ENCODE peak calls at places on chromosomes 1 and 21, in nine cellular contexts. One of them, this sample, is unnamed.

GRCh38 chr1:27137022-27137542 is 17.8 kb downstream of the SLC9A1 start:
- DNase-seq in endothelial cell: no peak
- DNase-seq in pancreas: no peak
- DNase-seq in GM20000: peak
- DNase-seq in activated CD8-positive, alpha-beta T cell treated with anti-CD3 and anti-CD28 coated beads for 36 hours: peak
- DNase-seq in type B pancreatic cell: no peak
- DNase-seq in brain microvascular endothelial cell: no peak
- DNase-seq in PC-3: no peak
- DNase-seq in GM12865: peak
- DNase-seq in this sample: no peak

GRCh38 chr1:109761227-109762038 is 2.3 kb downstream of the EPS8L3 start:
- DNase-seq in endothelial cell: no peak
- DNase-seq in pancreas: no peak
- DNase-seq in GM20000: no peak
- DNase-seq in activated CD8-positive, alpha-beta T cell treated with anti-CD3 and anti-CD28 coated beads for 36 hours: no peak
- DNase-seq in type B pancreatic cell: peak
- DNase-seq in brain microvascular endothelial cell: no peak
- DNase-seq in PC-3: no peak
- DNase-seq in GM12865: no peak
- DNase-seq in this sample: no peak

GRCh38 chr1:29849038-29849750 is 612.9 kb downstream of the PTPRU start:
- DNase-seq in endothelial cell: peak
- DNase-seq in pancreas: peak
- DNase-seq in GM20000: peak
- DNase-seq in activated CD8-positive, alpha-beta T cell treated with anti-CD3 and anti-CD28 coated beads for 36 hours: peak
- DNase-seq in type B pancreatic cell: no peak
- DNase-seq in brain microvascular endothelial cell: peak
- DNase-seq in PC-3: peak
- DNase-seq in GM12865: peak
- DNase-seq in this sample: peak

GRCh38 chr1:10074059-10074854 is 41.5 kb downstream of the UBE4B start:
- DNase-seq in endothelial cell: no peak
- DNase-seq in pancreas: no peak
- DNase-seq in GM20000: peak
- DNase-seq in activated CD8-positive, alpha-beta T cell treated with anti-CD3 and anti-CD28 coated beads for 36 hours: peak
- DNase-seq in type B pancreatic cell: no peak
- DNase-seq in brain microvascular endothelial cell: peak
- DNase-seq in PC-3: peak
- DNase-seq in GM12865: peak
- DNase-seq in this sample: peak

GRCh38 chr1:152756872-152757271 is 953 bp upstream of the KPRP start:
- DNase-seq in endothelial cell: no peak
- DNase-seq in pancreas: no peak
- DNase-seq in GM20000: no peak
- DNase-seq in activated CD8-positive, alpha-beta T cell treated with anti-CD3 and anti-CD28 coated beads for 36 hours: no peak
- DNase-seq in type B pancreatic cell: no peak
- DNase-seq in brain microvascular endothelial cell: no peak
- DNase-seq in PC-3: peak
- DNase-seq in GM12865: no peak
- DNase-seq in this sample: peak

GRCh38 chr1:4962836-4963235 is 308.4 kb downstream of the AJAP1 start:
- DNase-seq in endothelial cell: no peak
- DNase-seq in pancreas: no peak
- DNase-seq in GM20000: no peak
- DNase-seq in activated CD8-positive, alpha-beta T cell treated with anti-CD3 and anti-CD28 coated beads for 36 hours: no peak
- DNase-seq in type B pancreatic cell: no peak
- DNase-seq in brain microvascular endothelial cell: no peak
- DNase-seq in PC-3: no peak
- DNase-seq in GM12865: no peak
- DNase-seq in this sample: peak

GRCh38 chr1:246788895-246789338 is 64.7 kb downstream of the SCCPDH start:
- DNase-seq in endothelial cell: no peak
- DNase-seq in pancreas: no peak
- DNase-seq in GM20000: no peak
- DNase-seq in activated CD8-positive, alpha-beta T cell treated with anti-CD3 and anti-CD28 coated beads for 36 hours: peak
- DNase-seq in type B pancreatic cell: no peak
- DNase-seq in brain microvascular endothelial cell: no peak
- DNase-seq in PC-3: no peak
- DNase-seq in GM12865: no peak
- DNase-seq in this sample: no peak

GRCh38 chr21:33403128-33403785 is at the start of gene IFNGR2:
- DNase-seq in endothelial cell: peak
- DNase-seq in pancreas: peak
- DNase-seq in GM20000: peak
- DNase-seq in activated CD8-positive, alpha-beta T cell treated with anti-CD3 and anti-CD28 coated beads for 36 hours: peak
- DNase-seq in type B pancreatic cell: no peak
- DNase-seq in brain microvascular endothelial cell: no peak
- DNase-seq in PC-3: peak
- DNase-seq in GM12865: peak
- DNase-seq in this sample: peak

DNA sequence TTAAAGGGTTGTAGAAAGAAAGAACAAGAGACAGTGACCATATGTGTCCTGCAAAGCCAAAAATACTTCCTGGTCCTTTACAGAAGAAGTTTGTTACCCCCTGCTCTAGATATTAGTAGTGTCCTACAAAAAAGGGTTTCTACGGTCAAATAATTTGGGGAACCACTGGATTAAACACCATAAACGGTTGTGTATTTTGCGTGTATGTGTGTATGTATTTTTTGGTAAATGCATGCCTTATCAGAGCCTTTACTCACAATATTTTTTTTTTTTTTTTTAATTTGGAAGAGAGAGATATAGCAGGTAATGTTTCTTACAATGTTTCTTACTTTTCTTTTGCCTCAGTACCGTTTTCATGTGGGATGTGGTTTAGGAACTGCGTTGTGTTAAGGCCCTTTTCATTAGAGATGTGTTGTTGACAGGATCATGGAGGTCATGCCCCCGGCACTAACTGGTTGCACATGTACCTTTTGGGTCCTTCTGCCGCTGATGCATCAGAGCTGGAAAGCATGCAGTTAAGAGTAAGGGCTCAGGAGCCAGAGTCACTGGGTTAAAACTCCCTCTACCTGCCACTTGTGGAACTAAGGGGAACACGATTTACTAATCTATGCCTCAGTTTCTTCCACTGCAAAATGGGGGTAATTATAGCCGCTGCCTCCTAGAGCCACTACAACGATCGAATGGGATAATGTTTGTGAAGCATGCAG is 234.6 kb upstream of the KAZN start:
- DNase-seq in endothelial cell: no peak
- DNase-seq in pancreas: no peak
- DNase-seq in GM20000: no peak
- DNase-seq in activated CD8-positive, alpha-beta T cell treated with anti-CD3 and anti-CD28 coated beads for 36 hours: no peak
- DNase-seq in type B pancreatic cell: no peak
- DNase-seq in brain microvascular endothelial cell: no peak
- DNase-seq in PC-3: peak
- DNase-seq in GM12865: no peak
- DNase-seq in this sample: no peak
- TF ChIP-seq CTCF in endothelial cell: no peak
- TF ChIP-seq CTCF in pancreas: no peak
- TF ChIP-seq CTCF in GM20000: no peak
- TF ChIP-seq CTCF in activated CD8-positive, alpha-beta T cell treated with anti-CD3 and anti-CD28 coated beads for 36 hours: no peak
- TF ChIP-seq CTCF in type B pancreatic cell: peak
- TF ChIP-seq CTCF in brain microvascular endothelial cell: no peak
- TF ChIP-seq CTCF in PC-3: peak
- TF ChIP-seq CTCF in GM12865: no peak
- TF ChIP-seq CTCF in this sample: peak

GRCh38 chr1:239912471-239912870 is 179.2 kb upstream of the FMN2 start:
- DNase-seq in endothelial cell: no peak
- DNase-seq in pancreas: no peak
- DNase-seq in GM20000: no peak
- DNase-seq in activated CD8-positive, alpha-beta T cell treated with anti-CD3 and anti-CD28 coated beads for 36 hours: no peak
- DNase-seq in type B pancreatic cell: no peak
- DNase-seq in brain microvascular endothelial cell: peak
- DNase-seq in PC-3: peak
- DNase-seq in GM12865: no peak
- DNase-seq in this sample: peak

GRCh38 chr1:239906394-239906793 is 185.3 kb upstream of the FMN2 start:
- DNase-seq in endothelial cell: no peak
- DNase-seq in pancreas: no peak
- DNase-seq in GM20000: no peak
- DNase-seq in activated CD8-positive, alpha-beta T cell treated with anti-CD3 and anti-CD28 coated beads for 36 hours: no peak
- DNase-seq in type B pancreatic cell: no peak
- DNase-seq in brain microvascular endothelial cell: no peak
- DNase-seq in PC-3: no peak
- DNase-seq in GM12865: no peak
- DNase-seq in this sample: no peak

GRCh38 chr1:239914827-239915231 is 176.9 kb upstream of the FMN2 start:
- DNase-seq in endothelial cell: no peak
- DNase-seq in pancreas: no peak
- DNase-seq in GM20000: no peak
- DNase-seq in activated CD8-positive, alpha-beta T cell treated with anti-CD3 and anti-CD28 coated beads for 36 hours: no peak
- DNase-seq in type B pancreatic cell: no peak
- DNase-seq in brain microvascular endothelial cell: peak
- DNase-seq in PC-3: peak
- DNase-seq in GM12865: no peak
- DNase-seq in this sample: peak

GRCh38 chr1:239913141-239913585 is 178.5 kb upstream of the FMN2 start:
- DNase-seq in endothelial cell: no peak
- DNase-seq in pancreas: no peak
- DNase-seq in GM20000: no peak
- DNase-seq in activated CD8-positive, alpha-beta T cell treated with anti-CD3 and anti-CD28 coated beads for 36 hours: no peak
- DNase-seq in type B pancreatic cell: no peak
- DNase-seq in brain microvascular endothelial cell: no peak
- DNase-seq in PC-3: peak
- DNase-seq in GM12865: no peak
- DNase-seq in this sample: peak

GRCh38 chr1:239909894-239910293 is 181.8 kb upstream of the FMN2 start:
- DNase-seq in endothelial cell: no peak
- DNase-seq in pancreas: no peak
- DNase-seq in GM20000: no peak
- DNase-seq in activated CD8-positive, alpha-beta T cell treated with anti-CD3 and anti-CD28 coated beads for 36 hours: no peak
- DNase-seq in type B pancreatic cell: no peak
- DNase-seq in brain microvascular endothelial cell: peak
- DNase-seq in PC-3: no peak
- DNase-seq in GM12865: no peak
- DNase-seq in this sample: peak
- TF ChIP-seq CTCF in endothelial cell: no peak
- TF ChIP-seq CTCF in pancreas: no peak
- TF ChIP-seq CTCF in GM20000: no peak
- TF ChIP-seq CTCF in activated CD8-positive, alpha-beta T cell treated with anti-CD3 and anti-CD28 coated beads for 36 hours: no peak
- TF ChIP-seq CTCF in type B pancreatic cell: no peak
- TF ChIP-seq CTCF in brain microvascular endothelial cell: no peak
- TF ChIP-seq CTCF in PC-3: no peak
- TF ChIP-seq CTCF in GM12865: no peak
- TF ChIP-seq CTCF in this sample: no peak

GRCh38 chr1:117779364-117779763 is 150.1 kb downstream of the GDAP2 start:
- DNase-seq in endothelial cell: no peak
- DNase-seq in pancreas: no peak
- DNase-seq in GM20000: no peak
- DNase-seq in activated CD8-positive, alpha-beta T cell treated with anti-CD3 and anti-CD28 coated beads for 36 hours: no peak
- DNase-seq in type B pancreatic cell: no peak
- DNase-seq in brain microvascular endothelial cell: no peak
- DNase-seq in PC-3: no peak
- DNase-seq in GM12865: no peak
- DNase-seq in this sample: no peak

GRCh38 chr1:117783586-117784396 is 145.6 kb downstream of the GDAP2 start:
- DNase-seq in endothelial cell: no peak
- DNase-seq in pancreas: no peak
- DNase-seq in GM20000: no peak
- DNase-seq in activated CD8-positive, alpha-beta T cell treated with anti-CD3 and anti-CD28 coated beads for 36 hours: no peak
- DNase-seq in type B pancreatic cell: no peak
- DNase-seq in brain microvascular endothelial cell: no peak
- DNase-seq in PC-3: no peak
- DNase-seq in GM12865: no peak
- DNase-seq in this sample: no peak

GRCh38 chr1:117780981-117781475 is 148.4 kb downstream of the GDAP2 start:
- DNase-seq in endothelial cell: no peak
- DNase-seq in pancreas: no peak
- DNase-seq in GM20000: no peak
- DNase-seq in activated CD8-positive, alpha-beta T cell treated with anti-CD3 and anti-CD28 coated beads for 36 hours: no peak
- DNase-seq in type B pancreatic cell: no peak
- DNase-seq in brain microvascular endothelial cell: no peak
- DNase-seq in PC-3: no peak
- DNase-seq in GM12865: no peak
- DNase-seq in this sample: no peak

GRCh38 chr1:117788014-117788413 is 141.4 kb downstream of the GDAP2 start:
- DNase-seq in endothelial cell: no peak
- DNase-seq in pancreas: no peak
- DNase-seq in GM20000: no peak
- DNase-seq in activated CD8-positive, alpha-beta T cell treated with anti-CD3 and anti-CD28 coated beads for 36 hours: no peak
- DNase-seq in type B pancreatic cell: no peak
- DNase-seq in brain microvascular endothelial cell: no peak
- DNase-seq in PC-3: no peak
- DNase-seq in GM12865: no peak
- DNase-seq in this sample: no peak

GRCh38 chr1:117782056-117782455 is 147.4 kb downstream of the GDAP2 start:
- DNase-seq in endothelial cell: no peak
- DNase-seq in pancreas: no peak
- DNase-seq in GM20000: no peak
- DNase-seq in activated CD8-positive, alpha-beta T cell treated with anti-CD3 and anti-CD28 coated beads for 36 hours: no peak
- DNase-seq in type B pancreatic cell: no peak
- DNase-seq in brain microvascular endothelial cell: no peak
- DNase-seq in PC-3: no peak
- DNase-seq in GM12865: no peak
- DNase-seq in this sample: no peak
- TF ChIP-seq CTCF in endothelial cell: no peak
- TF ChIP-seq CTCF in pancreas: no peak
- TF ChIP-seq CTCF in GM20000: no peak
- TF ChIP-seq CTCF in activated CD8-positive, alpha-beta T cell treated with anti-CD3 and anti-CD28 coated beads for 36 hours: no peak
- TF ChIP-seq CTCF in type B pancreatic cell: no peak
- TF ChIP-seq CTCF in brain microvascular endothelial cell: no peak
- TF ChIP-seq CTCF in PC-3: no peak
- TF ChIP-seq CTCF in GM12865: no peak
- TF ChIP-seq CTCF in this sample: no peak

GRCh38 chr1:37767488-37767887 is 2.6 kb upstream of the EPHA10 start:
- DNase-seq in endothelial cell: no peak
- DNase-seq in pancreas: no peak
- DNase-seq in GM20000: no peak
- DNase-seq in activated CD8-positive, alpha-beta T cell treated with anti-CD3 and anti-CD28 coated beads for 36 hours: no peak
- DNase-seq in type B pancreatic cell: no peak
- DNase-seq in brain microvascular endothelial cell: no peak
- DNase-seq in PC-3: no peak
- DNase-seq in GM12865: no peak
- DNase-seq in this sample: no peak

GRCh38 chr1:37762516-37762915 is 2.4 kb downstream of the EPHA10 start:
- DNase-seq in endothelial cell: no peak
- DNase-seq in pancreas: no peak
- DNase-seq in GM20000: no peak
- DNase-seq in activated CD8-positive, alpha-beta T cell treated with anti-CD3 and anti-CD28 coated beads for 36 hours: no peak
- DNase-seq in type B pancreatic cell: no peak
- DNase-seq in brain microvascular endothelial cell: no peak
- DNase-seq in PC-3: no peak
- DNase-seq in GM12865: no peak
- DNase-seq in this sample: no peak

GRCh38 chr1:37764888-37765441 is at the start of gene EPHA10:
- DNase-seq in endothelial cell: peak
- DNase-seq in pancreas: no peak
- DNase-seq in GM20000: no peak
- DNase-seq in activated CD8-positive, alpha-beta T cell treated with anti-CD3 and anti-CD28 coated beads for 36 hours: no peak
- DNase-seq in type B pancreatic cell: no peak
- DNase-seq in brain microvascular endothelial cell: no peak
- DNase-seq in PC-3: no peak
- DNase-seq in GM12865: no peak
- DNase-seq in this sample: no peak

GRCh38 chr1:37763791-37764741 is 854 bp downstream of the EPHA10 start:
- DNase-seq in endothelial cell: peak
- DNase-seq in pancreas: peak
- DNase-seq in GM20000: peak
- DNase-seq in activated CD8-positive, alpha-beta T cell treated with anti-CD3 and anti-CD28 coated beads for 36 hours: peak
- DNase-seq in type B pancreatic cell: peak
- DNase-seq in brain microvascular endothelial cell: peak
- DNase-seq in PC-3: no peak
- DNase-seq in GM12865: peak
- DNase-seq in this sample: no peak

GRCh38 chr1:37765937-37766664 is 1.2 kb upstream of the EPHA10 start:
- DNase-seq in endothelial cell: no peak
- DNase-seq in pancreas: no peak
- DNase-seq in GM20000: no peak
- DNase-seq in activated CD8-positive, alpha-beta T cell treated with anti-CD3 and anti-CD28 coated beads for 36 hours: peak
- DNase-seq in type B pancreatic cell: no peak
- DNase-seq in brain microvascular endothelial cell: no peak
- DNase-seq in PC-3: peak
- DNase-seq in GM12865: peak
- DNase-seq in this sample: peak
- TF ChIP-seq CTCF in endothelial cell: no peak
- TF ChIP-seq CTCF in pancreas: no peak
- TF ChIP-seq CTCF in GM20000: no peak
- TF ChIP-seq CTCF in activated CD8-positive, alpha-beta T cell treated with anti-CD3 and anti-CD28 coated beads for 36 hours: no peak
- TF ChIP-seq CTCF in type B pancreatic cell: no peak
- TF ChIP-seq CTCF in brain microvascular endothelial cell: no peak
- TF ChIP-seq CTCF in PC-3: peak
- TF ChIP-seq CTCF in GM12865: no peak
- TF ChIP-seq CTCF in this sample: no peak

This sample was measured in MCF 10A.